ENCODE peak calls at places on chromosomes 13 and 19, in six cellular contexts. One of them, this sample, is unnamed.

GRCh38 chr19:51729781-51730180 is 6.0 kb upstream of the HAS1 start:
- DNase-seq in nephron progenitor cell: no peak
- DNase-seq in iris pigment epithelial cell: no peak
- DNase-seq in astrocyte: no peak
- DNase-seq in activated CD4-positive, CD25-positive, alpha-beta regulatory T cell treated with anti-CD3 and anti-CD28 coated beads, Interleukin-2, amount 50 U/mL, for 16 hours: no peak
- DNase-seq in ELF-1: no peak
- DNase-seq in this sample: no peak

GRCh38 chr13:28339419-28339818 is 155.5 kb downstream of the FLT1 start:
- DNase-seq in nephron progenitor cell: no peak
- DNase-seq in iris pigment epithelial cell: peak
- DNase-seq in astrocyte: peak
- DNase-seq in activated CD4-positive, CD25-positive, alpha-beta regulatory T cell treated with anti-CD3 and anti-CD28 coated beads, Interleukin-2, amount 50 U/mL, for 16 hours: no peak
- DNase-seq in ELF-1: no peak
- DNase-seq in this sample: no peak

GRCh38 chr19:24140591-24140990 is 53.6 kb downstream of the ZNF254 start:
- DNase-seq in nephron progenitor cell: no peak
- DNase-seq in iris pigment epithelial cell: no peak
- DNase-seq in astrocyte: no peak
- DNase-seq in activated CD4-positive, CD25-positive, alpha-beta regulatory T cell treated with anti-CD3 and anti-CD28 coated beads, Interleukin-2, amount 50 U/mL, for 16 hours: no peak
- DNase-seq in ELF-1: no peak
- DNase-seq in this sample: no peak

GRCh38 chr13:89688908-89689307 is 1658.6 kb upstream of the MIR17HG start:
- DNase-seq in nephron progenitor cell: no peak
- DNase-seq in iris pigment epithelial cell: no peak
- DNase-seq in astrocyte: peak
- DNase-seq in activated CD4-positive, CD25-positive, alpha-beta regulatory T cell treated with anti-CD3 and anti-CD28 coated beads, Interleukin-2, amount 50 U/mL, for 16 hours: no peak
- DNase-seq in ELF-1: no peak
- DNase-seq in this sample: no peak

GRCh38 chr13:36549126-36549702 is 116.9 kb downstream of the CCNA1 start:
- DNase-seq in nephron progenitor cell: no peak
- DNase-seq in iris pigment epithelial cell: no peak
- DNase-seq in astrocyte: no peak
- DNase-seq in activated CD4-positive, CD25-positive, alpha-beta regulatory T cell treated with anti-CD3 and anti-CD28 coated beads, Interleukin-2, amount 50 U/mL, for 16 hours: no peak
- DNase-seq in ELF-1: no peak
- DNase-seq in this sample: no peak

GRCh38 chr19:42524250-42524649 is 4.0 kb downstream of the CEACAM1 start:
- DNase-seq in nephron progenitor cell: no peak
- DNase-seq in iris pigment epithelial cell: no peak
- DNase-seq in astrocyte: no peak
- DNase-seq in activated CD4-positive, CD25-positive, alpha-beta regulatory T cell treated with anti-CD3 and anti-CD28 coated beads, Interleukin-2, amount 50 U/mL, for 16 hours: no peak
- DNase-seq in ELF-1: no peak
- DNase-seq in this sample: no peak

GRCh38 chr19:1221141-1221903 is 15.7 kb downstream of the STK11 start:
- DNase-seq in nephron progenitor cell: peak
- DNase-seq in iris pigment epithelial cell: peak
- DNase-seq in astrocyte: no peak
- DNase-seq in activated CD4-positive, CD25-positive, alpha-beta regulatory T cell treated with anti-CD3 and anti-CD28 coated beads, Interleukin-2, amount 50 U/mL, for 16 hours: no peak
- DNase-seq in ELF-1: no peak
- DNase-seq in this sample: no peak

GRCh38 chr19:17576758-17577532 is 21.5 kb downstream of the COLGALT1 start:
- DNase-seq in nephron progenitor cell: peak
- DNase-seq in iris pigment epithelial cell: peak
- DNase-seq in astrocyte: no peak
- DNase-seq in activated CD4-positive, CD25-positive, alpha-beta regulatory T cell treated with anti-CD3 and anti-CD28 coated beads, Interleukin-2, amount 50 U/mL, for 16 hours: no peak
- DNase-seq in ELF-1: peak
- DNase-seq in this sample: no peak

GRCh38 chr19:47035127-47035494 is 13.3 kb downstream of the TMEM160 start:
- DNase-seq in nephron progenitor cell: peak
- DNase-seq in iris pigment epithelial cell: no peak
- DNase-seq in astrocyte: no peak
- DNase-seq in activated CD4-positive, CD25-positive, alpha-beta regulatory T cell treated with anti-CD3 and anti-CD28 coated beads, Interleukin-2, amount 50 U/mL, for 16 hours: no peak
- DNase-seq in ELF-1: peak
- DNase-seq in this sample: no peak

This sample was measured in D721Med.